ENCODE peak calls at places on chromosome 3, in nine cellular contexts. U is ACHN; E is HTR-8/SVneo; Q is naive thymus-derived CD8-positive, alpha-beta T cell; G is left ventricle myocardium inferior; Z is GM10248; I is T-helper 1 cell; C is GM18507; B is GM12891. R is an unnamed sample.

GRCh38 chr3:111128884-111129283 is 57.3 kb downstream of the NECTIN3 start:
- DNase-seq in U (no peak), E (no peak), Q (no peak), G (no peak), Z (no peak), I (no peak), C (no peak), B (no peak), R (no peak)

GRCh38 chr3:99366663-99367429 is 271.5 kb upstream of the COL8A1 start:
- DNase-seq in U (peak), E (no peak), Q (no peak), G (no peak), Z (no peak), I (no peak), C (no peak), B (no peak), R (no peak)

GRCh38 chr3:194277547-194278091 is 73.5 kb downstream of the CPN2 start:
- DNase-seq in U (no peak), E (no peak), Q (no peak), G (peak), Z (no peak), I (no peak), C (no peak), B (no peak), R (no peak)

GRCh38 chr3:71048948-71049347 is 534.6 kb downstream of the FOXP1 start:
- DNase-seq in U (no peak), E (no peak), Q (no peak), G (no peak), Z (no peak), I (no peak), C (no peak), B (no peak), R (no peak)

GRCh38 chr3:46127503-46127902 is 80.6 kb downstream of the CCR1 start:
- DNase-seq in U (peak), E (peak), Q (no peak), G (no peak), Z (no peak), I (no peak), C (no peak), B (no peak), R (no peak)

GRCh38 chr3:131491775-131492174 is 11.0 kb downstream of the MRPL3 start:
- DNase-seq in U (no peak), E (no peak), Q (no peak), G (no peak), Z (no peak), I (no peak), C (no peak), B (no peak), R (no peak)

GRCh38 chr3:124158174-124158812 is 166.4 kb upstream of the ROPN1 start:
- DNase-seq in U (no peak), E (no peak), Q (no peak), G (no peak), Z (no peak), I (no peak), C (no peak), B (no peak), R (no peak)

GRCh38 chr3:175266993-175267960 is 408.1 kb downstream of the NAALADL2 start:
- DNase-seq in U (no peak), E (no peak), Q (no peak), G (no peak), Z (no peak), I (no peak), C (no peak), B (no peak), R (no peak)

GRCh38 chr3:192275741-192276355 is 451.5 kb downstream of the FGF12 start:
- DNase-seq in U (no peak), E (peak), Q (no peak), G (no peak), Z (no peak), I (no peak), C (no peak), B (no peak), R (no peak)

GRCh38 chr3:65607101-65607500 is 431.6 kb downstream of the MAGI1 start:
- DNase-seq in U (no peak), E (no peak), Q (no peak), G (no peak), Z (no peak), I (no peak), C (no peak), B (no peak), R (no peak)

GRCh38 chr3:38114052-38114874 is 22.7 kb downstream of the ACAA1 start:
- DNase-seq in U (no peak), E (no peak), Q (no peak), G (no peak), Z (no peak), I (no peak), C (no peak), B (no peak), R (no peak)

GRCh38 chr3:64574194-64574593 is 113.6 kb downstream of the ADAMTS9 start:
- DNase-seq in U (no peak), E (no peak), Q (no peak), G (no peak), Z (no peak), I (no peak), C (no peak), B (no peak), R (no peak)

GRCh38 chr3:38645601-38646000 is 3.9 kb downstream of the SCN5A start:
- DNase-seq in U (no peak), E (no peak), Q (no peak), G (peak), Z (no peak), I (no peak), C (no peak), B (no peak), R (no peak)

GRCh38 chr3:197814372-197814771 is 23.3 kb downstream of the LRCH3 start:
- DNase-seq in U (no peak), E (no peak), Q (no peak), G (no peak), Z (no peak), I (no peak), C (no peak), B (no peak), R (no peak)

GRCh38 chr3:56302417-56302816 is 165.8 kb downstream of the ERC2 start:
- DNase-seq in U (peak), E (no peak), Q (no peak), G (no peak), Z (no peak), I (no peak), C (no peak), B (no peak), R (no peak)

GRCh38 chr3:23389089-23389488 is 186.0 kb downstream of the UBE2E2 start:
- DNase-seq in U (no peak), E (no peak), Q (no peak), G (no peak), Z (no peak), I (no peak), C (no peak), B (no peak), R (no peak)

GRCh38 chr3:55683666-55684270 is 196.7 kb upstream of the WNT5A start:
- DNase-seq in U (no peak), E (no peak), Q (no peak), G (no peak), Z (no peak), I (no peak), C (no peak), B (no peak), R (no peak)

GRCh38 chr3:124592658-124593441 is 137.4 kb upstream of the UMPS start:
- DNase-seq in U (no peak), E (no peak), Q (no peak), G (no peak), Z (peak), I (no peak), C (no peak), B (no peak), R (no peak)

GRCh38 chr3:192079098-192079497 is 618.1 kb downstream of the PYDC2 start:
- DNase-seq in U (no peak), E (no peak), Q (no peak), G (no peak), Z (no peak), I (no peak), C (no peak), B (no peak), R (no peak)

GRCh38 chr3:99895706-99896441 is 78.2 kb downstream of the CMSS1 start:
- DNase-seq in U (peak), E (peak), Q (no peak), G (no peak), Z (no peak), I (no peak), C (no peak), B (no peak), R (no peak)

GRCh38 chr3:190265795-190266194 is 56.5 kb downstream of the CLDN1 start:
- DNase-seq in U (no peak), E (peak), Q (no peak), G (no peak), Z (no peak), I (no peak), C (no peak), B (no peak), R (no peak)

GRCh38 chr3:144930431-144930830 is 958.8 kb downstream of the DIPK2A start:
- DNase-seq in U (no peak), E (no peak), Q (no peak), G (no peak), Z (no peak), I (no peak), C (no peak), B (no peak), R (no peak)

GRCh38 chr3:163543558-163544189 is 1534.6 kb downstream of the SI start:
- DNase-seq in U (no peak), E (peak), Q (no peak), G (no peak), Z (no peak), I (no peak), C (no peak), B (no peak), R (no peak)

GRCh38 chr3:178845446-178846118 is 226.0 kb downstream of the ZMAT3 start:
- DNase-seq in U (no peak), E (no peak), Q (no peak), G (no peak), Z (no peak), I (no peak), C (no peak), B (no peak), R (no peak)

GRCh38 chr3:127589600-127590281 is 792 bp downstream of the TPRA1 start:
- DNase-seq in U (peak), E (no peak), Q (no peak), G (no peak), Z (no peak), I (no peak), C (no peak), B (no peak), R (peak)

GRCh38 chr3:141618103-141618502 is 120.0 kb upstream of the RNF7 start:
- DNase-seq in U (no peak), E (no peak), Q (no peak), G (no peak), Z (no peak), I (no peak), C (no peak), B (no peak), R (no peak)

GRCh38 chr3:196947136-196947859 is 5.0 kb upstream of the NCBP2 start:
- DNase-seq in U (no peak), E (no peak), Q (no peak), G (no peak), Z (no peak), I (no peak), C (no peak), B (no peak), R (no peak)

R was measured in frontal cortex.